ENCODE peak calls at places on chromosomes 13 and 19, in five cellular contexts. N, A, J, O and C are unnamed samples.

GRCh38 chr13:20127563-20128458 is 33.0 kb downstream of the GJA3 start:
- DNase-seq in O (no peak), A (peak; percentile 21), J (peak; percentile 66), N (peak; percentile 32), C (peak; percentile 68)

GRCh38 chr13:104773775-104774174 is 1707.6 kb upstream of the SLC10A2 start:
- DNase-seq in A (peak; percentile 1), N (no peak), O (no peak), J (peak; percentile 71), C (no peak)

GRCh38 chr13:80224468-80224867 is 116.5 kb downstream of the SPRY2 start:
- DNase-seq in A (no peak), O (no peak), N (no peak), J (peak; percentile 82), C (no peak)

GRCh38 chr13:101757446-101758039 is 305.1 kb downstream of the ITGBL1 start:
- DNase-seq in O (no peak), J (peak; percentile 70), N (no peak), A (peak; percentile 28), C (no peak)

GRCh38 chr13:75372517-75372916 is 109.5 kb downstream of the TBC1D4 start:
- DNase-seq in A (peak; percentile 13), N (no peak), J (peak; percentile 64), O (no peak), C (no peak)

GRCh38 chr13:27036236-27036981 is 135.2 kb downstream of the USP12 start:
- DNase-seq in J (peak; percentile 72), A (peak; percentile 32), O (no peak), N (no peak), C (no peak)

GRCh38 chr13:40102854-40103253 is 447.4 kb downstream of the COG6 start:
- DNase-seq in A (peak; percentile 5), O (no peak), N (peak; percentile 66), J (peak; percentile 82), C (peak; percentile 79)

GRCh38 chr13:79662882-79663281 is 181.9 kb downstream of the NDFIP2 start:
- DNase-seq in A (no peak), N (no peak), J (peak; percentile 19), O (no peak), C (no peak)

GRCh38 chr13:30526612-30527217 is 61.0 kb upstream of the HMGB1 start:
- DNase-seq in N (peak; percentile 33), J (no peak), A (no peak), O (no peak), C (no peak)

GRCh38 chr19:4234862-4235201 is 5.5 kb downstream of the EBI3 start:
- DNase-seq in O (no peak), N (no peak), J (no peak), A (no peak), C (no peak)

GRCh38 chr13:23899555-23899954 is 2.3 kb upstream of the C1QTNF9B start:
- DNase-seq in N (peak; percentile 37), J (peak; percentile 70), A (no peak), O (no peak), C (peak; percentile 74)

GRCh38 chr19:7705387-7706187 is 3.7 kb upstream of the FCER2 start:
- DNase-seq in O (no peak), A (no peak), J (no peak), N (no peak), C (no peak)

GRCh38 chr13:101919541-101920306 is 467.2 kb downstream of the ITGBL1 start:
- DNase-seq in J (no peak), O (no peak), A (no peak), N (no peak), C (no peak)

GRCh38 chr19:6663236-6664187 is 6.4 kb downstream of the TNFSF14 start:
- DNase-seq in N (no peak), O (no peak), J (peak; percentile 28), A (no peak), C (no peak)

GRCh38 chr19:1057185-1057857 is 9.6 kb upstream of the ARHGAP45 start:
- DNase-seq in J (peak; percentile 19), A (no peak), O (no peak), N (no peak), C (no peak)

GRCh38 chr19:3098515-3099346 is 4.6 kb downstream of the GNA11 start:
- DNase-seq in N (no peak), O (no peak), J (no peak), A (no peak), C (no peak)

GRCh38 chr13:94481966-94482365 is 2.5 kb upstream of the DCT start:
- DNase-seq in A (peak; percentile 10), J (peak; percentile 13), O (no peak), N (no peak), C (no peak)

GRCh38 chr19:31348416-31349159 is 648 bp downstream of the TSHZ3 start:
- DNase-seq in N (peak; percentile 48), O (no peak), A (no peak), J (no peak), C (no peak)

GRCh38 chr13:113750554-113751399 is 8.2 kb upstream of the TMEM255B start:
- DNase-seq in O (no peak), N (no peak), J (no peak), A (no peak), C (no peak)

GRCh38 chr13:23159587-23160240 is 21.1 kb upstream of the SGCG start:
- DNase-seq in A (no peak), J (no peak), N (no peak), O (no peak), C (no peak)

GRCh38 chr19:14686411-14686810 is 3.4 kb upstream of the ZNF333 start:
- DNase-seq in J (peak; percentile 62), N (no peak), O (no peak), A (no peak), C (no peak)

GRCh38 chr19:547117-547516 is 3.3 kb downstream of the GZMM start:
- DNase-seq in N (no peak), O (no peak), J (no peak), A (no peak), C (no peak)

GRCh38 chr19:33809960-33810359 is 13.3 kb downstream of the KCTD15 start:
- DNase-seq in O (no peak), J (no peak), A (no peak), N (no peak), C (no peak)
- TF ChIP-seq CTCF in O (no peak), J (no peak), A (no peak), N (no peak), C (no peak)

DNA sequence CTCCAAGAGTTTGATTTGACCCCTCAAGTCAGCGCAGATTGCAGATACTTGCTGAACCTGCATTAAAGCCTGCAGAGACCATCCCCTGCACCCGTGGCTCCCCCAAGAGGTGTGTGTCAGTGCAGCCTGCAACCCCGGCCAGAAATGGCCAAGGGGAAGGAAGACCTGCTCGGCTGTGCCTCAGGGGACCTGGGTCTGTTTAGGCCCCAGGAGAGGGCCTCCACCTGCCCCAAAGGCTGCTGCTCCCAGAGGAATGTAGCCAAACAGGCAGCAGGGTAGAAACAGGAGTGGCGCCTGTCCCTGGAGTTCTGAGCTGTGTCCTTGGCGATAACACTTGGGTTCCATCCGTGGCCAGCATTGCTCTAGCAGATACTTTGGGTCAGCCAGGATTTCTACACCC is 8.0 kb downstream of the POP4 start:
- DNase-seq in J (no peak), O (no peak), N (no peak), A (no peak), C (peak; percentile 35)
- H3K27ac ChIP-seq in J (no peak overlapping the region), O (no peak overlapping the region), N (no peak overlapping the region), A (no peak overlapping the region), C (no peak overlapping the region)

GRCh38 chr19:11321206-11322126 is 18.0 kb downstream of the RAB3D start:
- DNase-seq in O (no peak), A (no peak), N (no peak), J (no peak), C (no peak)
- TF ChIP-seq CTCF in O (no peak), A (no peak), N (no peak), J (no peak), C (no peak)

GRCh38 chr13:66915596-66916185 is 314.4 kb downstream of the PCDH9 start:
- DNase-seq in A (no peak), J (peak; percentile 24), O (no peak), N (no peak), C (no peak)
- H3K27ac ChIP-seq in A (peak overlapping the region; percentile 19), J (no peak overlapping the region), O (no peak overlapping the region), N (no peak overlapping the region), C (peak overlapping the region; percentile 51)

DNA sequence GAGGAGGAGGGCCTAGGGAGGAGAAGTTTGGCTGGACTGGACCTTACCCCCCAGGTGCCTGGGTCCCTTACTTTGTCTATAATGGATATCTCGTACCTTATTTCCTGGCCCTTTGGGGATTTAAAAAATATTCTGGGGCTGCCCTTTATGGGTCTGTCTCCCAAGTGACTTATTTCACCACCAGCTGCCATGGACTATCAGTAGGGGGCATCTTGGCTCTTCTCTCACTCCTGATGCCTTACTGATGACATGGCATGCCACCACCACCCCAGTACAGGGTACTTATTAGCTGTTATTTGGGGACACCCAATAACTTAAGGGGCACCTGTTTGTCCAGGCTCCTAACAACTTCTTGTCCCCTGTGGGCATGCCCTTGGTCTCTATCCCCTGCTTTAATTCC is 38.0 kb downstream of the NFIX start:
- DNase-seq in N (no peak), O (no peak), A (no peak), J (peak; percentile 32), C (no peak)
- TF ChIP-seq CTCF in N (no peak), O (no peak), A (no peak), J (peak; percentile 49), C (peak; percentile 36)

DNA sequence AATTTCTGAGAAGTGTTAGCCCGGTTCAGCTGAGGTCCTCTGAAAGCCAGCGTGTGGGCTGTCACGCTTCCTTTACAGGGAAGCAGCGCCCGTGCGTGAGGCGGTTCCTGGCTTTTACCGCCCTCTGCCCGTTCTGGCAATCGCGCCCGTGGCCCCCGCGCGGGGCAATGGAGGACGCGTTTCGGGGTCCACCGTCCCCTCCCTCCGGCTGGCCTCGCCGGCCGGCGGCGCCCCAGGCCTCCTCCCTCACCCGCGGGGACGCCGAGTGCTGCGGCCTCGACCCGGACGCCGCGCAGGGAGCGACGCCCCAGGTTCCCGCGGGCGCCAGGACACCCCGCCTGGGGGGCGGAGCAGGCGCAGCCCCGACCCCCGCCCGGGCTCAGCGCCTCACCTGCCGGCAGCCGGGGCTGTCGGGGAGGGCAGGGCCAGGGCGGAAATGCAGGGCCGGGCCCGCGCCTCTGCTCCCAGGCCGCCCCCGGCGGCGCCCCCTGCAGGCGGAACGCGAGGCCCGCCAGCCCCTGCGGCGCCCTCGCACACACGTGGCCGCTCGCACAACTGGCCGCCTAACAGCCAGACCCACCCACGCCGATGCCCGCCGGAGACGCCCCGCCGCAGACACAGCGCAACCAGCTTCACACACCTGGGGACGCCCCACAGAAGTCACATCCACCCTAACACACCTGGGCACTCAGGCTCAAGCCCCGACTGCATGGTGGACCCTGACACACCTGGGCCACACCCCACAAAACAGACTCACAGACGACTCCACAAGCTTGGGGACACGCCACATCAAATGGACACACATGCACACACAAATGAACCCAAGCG is at the start of gene GGACT:
- DNase-seq in J (peak; percentile 27), N (peak; percentile 46), O (peak; percentile 20), A (peak; percentile 62), C (peak; percentile 47)
- H3K27ac ChIP-seq in J (no peak within 1 kb of the TSS), N (peak within 1 kb of the TSS; percentile 75), O (peak within 1 kb of the TSS; percentile 32), A (peak within 1 kb of the TSS; percentile 86), C (peak within 1 kb of the TSS; percentile 48)